ENCODE peak calls at places on chromosomes 1 and 21, in seven cellular contexts. M is NCI-H1092 treated with DMSO at 0.1 percent for 48 hours; V is activated CD4-positive, CD25-positive, alpha-beta regulatory T cell treated with anti-CD3 and anti-CD28 coated beads, Interleukin-2, amount 50 U/mL, for 72 hours; P is NCI-H2081; U is fibroblast of villous mesenchyme; E is breast epithelium; I is AG08396. T is an unnamed sample.

GRCh38 chr1:230808268-230808872 is 60.0 kb downstream of the C1orf198 start:
- DNase-seq in E (no peak), V (no peak), P (no peak), U (no peak), M (no peak), I (no peak), T (no peak)

GRCh38 chr1:98316286-98316685 is 345.2 kb upstream of the SNX7 start:
- DNase-seq in E (no peak), I (no peak), P (no peak), V (no peak), M (no peak), U (peak), T (peak)

GRCh38 chr1:67957026-67957425 is 93.4 kb downstream of the DIRAS3 start:
- DNase-seq in I (no peak), U (peak), M (no peak), P (no peak), V (no peak), E (no peak), T (no peak)

GRCh38 chr1:224175615-224176014 is 7.4 kb upstream of the DEGS1 start:
- DNase-seq in P (no peak), U (peak), V (no peak), I (peak), E (no peak), M (peak), T (no peak)

GRCh38 chr1:83028467-83028866 is 970.5 kb downstream of the TTLL7 start:
- DNase-seq in V (no peak), E (no peak), I (no peak), U (no peak), P (no peak), M (no peak), T (no peak)

GRCh38 chr1:52614671-52615070 is 12.5 kb downstream of the GPX7 start:
- DNase-seq in E (no peak), U (no peak), P (no peak), I (no peak), M (no peak), V (no peak), T (no peak)

GRCh38 chr1:115411388-115412063 is 73.5 kb upstream of the NGF start:
- DNase-seq in M (no peak), I (no peak), P (no peak), V (no peak), U (peak), E (no peak), T (no peak)

GRCh38 chr1:210558302-210558701 is 229.6 kb downstream of the HHAT start:
- DNase-seq in U (peak), P (peak), V (no peak), M (peak), I (no peak), E (no peak), T (no peak)

GRCh38 chr1:56644941-56645662 is at the start of gene PRKAA2:
- DNase-seq in P (peak), I (peak), E (no peak), U (no peak), M (peak), V (no peak), T (peak)

GRCh38 chr1:42162181-42162580 is 2.4 kb downstream of the GUCA2A start:
- DNase-seq in P (no peak), I (no peak), V (no peak), M (no peak), U (no peak), E (no peak), T (no peak)

GRCh38 chr1:156499703-156500577 is 635 bp downstream of the MEF2D start:
- DNase-seq in V (no peak), U (peak), M (peak), I (no peak), E (no peak), P (peak), T (peak)

GRCh38 chr1:53754484-53755312 is 15.7 kb upstream of the GLIS1 start:
- DNase-seq in U (peak), I (peak), E (no peak), V (no peak), P (peak), M (peak), T (peak)

GRCh38 chr1:157032303-157032702 is 13.2 kb downstream of the ARHGEF11 start:
- DNase-seq in P (no peak), U (no peak), V (no peak), M (no peak), E (no peak), I (no peak), T (no peak)

GRCh38 chr1:84006574-84006973 is 7.6 kb upstream of the TTLL7 start:
- DNase-seq in U (no peak), V (no peak), I (no peak), P (no peak), M (no peak), E (no peak), T (no peak)

GRCh38 chr1:216528816-216529215 is 105.6 kb upstream of the USH2A start:
- DNase-seq in I (no peak), V (no peak), P (no peak), E (no peak), U (no peak), M (peak), T (no peak)

GRCh38 chr1:171438441-171438840 is 46.9 kb upstream of the PRRC2C start:
- DNase-seq in V (no peak), U (peak), I (peak), P (no peak), M (no peak), E (no peak), T (peak)

GRCh38 chr1:169238506-169238905 is 129.1 kb downstream of the NME7 start:
- DNase-seq in M (no peak), U (peak), I (no peak), V (no peak), P (no peak), E (no peak), T (no peak)

GRCh38 chr1:229409616-229410369 is 24.1 kb downstream of the ACTA1 start:
- DNase-seq in U (no peak), M (peak), I (no peak), P (peak), V (no peak), E (no peak), T (no peak)

GRCh38 chr1:199302554-199302953 is 663.7 kb downstream of the PTPRC start:
- DNase-seq in I (no peak), P (no peak), U (peak), E (no peak), V (no peak), M (no peak), T (peak)

GRCh38 chr1:87252406-87252805 is 76.3 kb upstream of the LMO4 start:
- DNase-seq in E (no peak), V (no peak), M (no peak), I (peak), U (peak), P (no peak), T (no peak)

GRCh38 chr1:100358210-100358609 is 5.9 kb downstream of the CDC14A start:
- DNase-seq in P (no peak), U (peak), M (no peak), E (no peak), V (no peak), I (no peak), T (peak)

GRCh38 chr1:19312782-19313635 is 883 bp downstream of the SLC66A1 start:
- DNase-seq in V (no peak), P (no peak), M (no peak), I (no peak), E (no peak), U (no peak), T (no peak)

GRCh38 chr21:27719226-27719625 is 752.3 kb upstream of the ADAMTS5 start:
- DNase-seq in I (no peak), U (no peak), M (no peak), P (no peak), E (no peak), V (no peak), T (no peak)

GRCh38 chr1:243712890-243713425 is 137.1 kb downstream of the AKT3 start:
- DNase-seq in V (no peak), M (peak), U (peak), I (no peak), P (peak), E (no peak), T (peak)

GRCh38 chr1:172121071-172121717 is 279.9 kb downstream of the DNM3 start:
- DNase-seq in U (peak), V (no peak), P (no peak), E (no peak), M (no peak), I (no peak), T (no peak)

GRCh38 chr21:28754127-28754611 is 238.5 kb downstream of the LTN1 start:
- DNase-seq in E (no peak), U (peak), V (no peak), P (no peak), M (no peak), I (peak), T (no peak)

GRCh38 chr1:184748767-184749166 is 5.9 kb downstream of the EDEM3 start:
- DNase-seq in M (no peak), I (no peak), V (no peak), P (no peak), E (no peak), U (peak), T (no peak)

GRCh38 chr1:8154621-8155052 is 128.5 kb upstream of the ERRFI1 start:
- DNase-seq in U (peak), E (peak), M (no peak), I (peak), P (no peak), V (no peak), T (no peak)

GRCh38 chr1:231695439-231696255 is 69.1 kb downstream of the DISC1 start:
- DNase-seq in P (no peak), I (no peak), U (peak), M (peak), E (no peak), V (no peak), T (no peak)

GRCh38 chr1:53860967-53861411 is 22.9 kb upstream of the NDC1 start:
- DNase-seq in V (peak), P (peak), E (no peak), I (peak), M (peak), U (peak), T (peak)

GRCh38 chr21:37072239-37072987 is 458 bp downstream of the PIGP start:
- DNase-seq in I (peak), P (peak), M (peak), U (no peak), V (peak), E (peak), T (no peak)

GRCh38 chr1:29426701-29427279 is 190.5 kb downstream of the PTPRU start:
- DNase-seq in M (peak), V (no peak), P (peak), E (no peak), I (no peak), U (no peak), T (no peak)

GRCh38 chr1:910881-911721 is 12.6 kb upstream of the SAMD11 start:
- DNase-seq in V (no peak), E (no peak), M (no peak), U (no peak), P (peak), I (no peak), T (no peak)

GRCh38 chr1:60697204-60697994 is 385.0 kb upstream of the NFIA start:
- DNase-seq in P (peak), E (no peak), I (no peak), U (no peak), V (no peak), M (peak), T (no peak)

GRCh38 chr1:203116048-203116810 is 11.3 kb upstream of the ADORA1 start:
- DNase-seq in E (no peak), V (no peak), P (no peak), I (no peak), U (no peak), M (peak), T (no peak)

T was measured in endothelial cell of umbilical vein.